ENCODE peak calls at places on chromosome 1, in four cellular contexts. H is GM12878, U is WTC11, N is SK-N-SH. I is an unnamed sample.

GRCh38 chr1:45146833-45147232 is 59.6 kb downstream of the ZSWIM5 start:
- DNase-seq in H (no peak), U (no peak), N (no peak), I (no peak)

GRCh38 chr1:70048336-70048735 is 157.0 kb downstream of the LRRC40 start:
- DNase-seq in H (no peak), U (no peak), N (no peak), I (no peak)

GRCh38 chr1:248825136-248825535 is 579 bp downstream of the SH3BP5L start:
- DNase-seq in N (no peak), U (no peak), H (no peak), I (peak; percentile 37)

GRCh38 chr1:198465201-198466144 is 75.0 kb downstream of the ATP6V1G3 start:
- DNase-seq in H (no peak), U (no peak), N (peak; percentile 20), I (peak; percentile 54)

GRCh38 chr1:54804471-54805132 is 3.5 kb upstream of the TTC22 start:
- DNase-seq in H (no peak), N (no peak), U (no peak), I (no peak)

GRCh38 chr1:57443004-57443403 is 19.1 kb upstream of the DAB1 start:
- DNase-seq in N (no peak), H (no peak), U (no peak), I (no peak)

GRCh38 chr1:89834078-89834704 is 13.4 kb downstream of the LRRC8D start:
- DNase-seq in U (no peak), H (no peak), N (no peak), I (no peak)

GRCh38 chr1:244435562-244436205 is 16.0 kb downstream of the ADSS2 start:
- DNase-seq in N (no peak), U (no peak), H (no peak), I (no peak)

GRCh38 chr1:214524824-214525223 is 26.6 kb downstream of the PTPN14 start:
- DNase-seq in U (no peak), N (no peak), H (no peak), I (no peak)

GRCh38 chr1:3384407-3384806 is 70.1 kb upstream of the ARHGEF16 start:
- DNase-seq in H (no peak), U (no peak), N (no peak), I (no peak)

GRCh38 chr1:163866539-163866938 is 544.8 kb downstream of the NUF2 start:
- DNase-seq in N (no peak), U (no peak), H (no peak), I (no peak)

GRCh38 chr1:160549665-160550006 is 26.6 kb upstream of the SLAMF6 start:
- DNase-seq in H (no peak), U (no peak), N (no peak), I (no peak)

GRCh38 chr1:168482106-168482505 is 61.7 kb downstream of the XCL2 start:
- DNase-seq in U (peak; percentile 12), H (no peak), N (no peak), I (no peak)

GRCh38 chr1:23978825-23979224 is 1.3 kb downstream of the SRSF10 start:
- DNase-seq in U (no peak), H (no peak), N (no peak), I (no peak)

GRCh38 chr1:23393706-23394105 is 24.1 kb upstream of the ZNF436 start:
- DNase-seq in N (no peak), U (no peak), H (no peak), I (no peak)

GRCh38 chr1:87042127-87042811 is 127.8 kb downstream of the HS2ST1 start:
- DNase-seq in H (no peak), U (no peak), N (no peak), I (no peak)

GRCh38 chr1:197013234-197013633 is 35.9 kb downstream of the CFHR5 start:
- DNase-seq in H (no peak), N (no peak), U (no peak), I (no peak)

GRCh38 chr1:197016751-197017150 is 39.4 kb downstream of the CFHR5 start:
- DNase-seq in U (no peak), N (no peak), H (no peak), I (no peak)

GRCh38 chr1:197021716-197022115 is 44.4 kb downstream of the CFHR5 start:
- DNase-seq in U (no peak), H (no peak), N (no peak), I (no peak)

GRCh38 chr1:197017558-197018146 is 40.3 kb downstream of the CFHR5 start:
- DNase-seq in H (no peak), N (peak; percentile 37), U (no peak), I (no peak)
- TF ChIP-seq USF1 in H (no peak), N (no peak), U (no peak), I (peak; percentile 33)

DNA sequence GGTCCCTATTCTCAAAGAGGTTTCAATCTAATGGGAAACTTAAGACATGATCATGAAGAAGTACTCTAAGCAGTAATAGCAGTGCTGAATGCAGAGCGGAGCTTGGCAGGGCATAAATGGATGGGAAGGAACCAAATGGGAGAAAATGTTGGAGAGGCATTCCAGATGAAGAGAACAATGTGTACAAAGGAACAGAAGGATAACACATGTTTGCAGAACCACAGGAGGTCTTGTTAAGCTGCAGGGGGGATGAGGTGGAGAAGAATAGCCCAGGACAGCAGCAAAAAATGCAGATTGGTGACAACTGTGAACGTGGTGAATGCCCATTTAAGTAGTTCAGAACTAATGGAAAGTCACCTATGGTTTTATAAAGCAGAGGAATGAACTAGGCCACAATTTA is 99.1 kb downstream of the ASTN1 start:
- DNase-seq in U (no peak), H (no peak), N (no peak), I (no peak)
- TF ChIP-seq USF1 in U (no peak), H (no peak), N (no peak), I (no peak)

DNA sequence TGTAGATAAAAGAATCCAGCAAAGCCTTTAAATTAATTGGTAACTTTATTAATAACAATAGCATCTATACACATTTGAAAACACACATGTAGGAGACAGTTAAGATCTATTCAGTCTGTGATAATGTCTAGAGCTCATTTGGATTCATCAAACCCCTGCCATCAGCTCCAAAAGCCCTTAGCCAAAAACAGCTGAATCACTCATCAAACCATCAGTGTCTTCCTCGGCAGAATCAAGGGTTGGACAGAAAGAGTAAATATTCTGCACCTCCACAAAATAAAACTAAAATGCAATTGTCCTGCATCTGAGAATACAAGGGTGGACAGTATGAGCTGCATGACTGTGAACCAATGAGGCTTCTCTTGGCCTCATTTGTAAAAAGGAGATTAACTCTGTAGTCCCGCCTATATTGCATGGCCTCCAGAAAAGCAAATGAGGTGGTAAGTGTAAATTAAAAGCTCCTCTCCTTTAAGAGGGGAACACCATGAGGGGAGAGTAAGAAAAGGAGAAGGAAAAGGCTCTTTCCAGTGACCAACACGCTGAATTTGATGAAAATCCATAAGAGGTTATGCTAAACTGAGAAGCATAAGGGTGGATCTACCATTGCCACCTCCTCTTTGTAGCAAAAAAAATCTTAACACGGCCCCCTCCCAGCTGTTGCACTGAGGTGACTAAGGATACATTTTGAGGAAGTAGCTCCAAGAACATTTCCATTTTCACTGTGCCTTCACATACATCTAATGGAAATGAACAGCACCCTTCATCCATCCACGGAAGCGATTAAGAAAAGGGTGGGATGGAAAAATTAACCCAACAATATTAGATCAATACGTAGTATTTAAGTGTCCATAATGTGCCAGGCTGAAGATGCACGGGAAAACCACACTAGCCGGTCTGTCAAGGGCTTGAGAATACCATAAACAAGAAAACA is 14.7 kb upstream of the BOLA1 start:
- DNase-seq in N (no peak), H (peak; percentile 48), U (no peak), I (peak; percentile 36)
- TF ChIP-seq USF1 in N (no peak), H (no peak), U (no peak), I (no peak)

GRCh38 chr1:201845331-201846083 is 16.6 kb downstream of the IPO9 start:
- DNase-seq in U (no peak), H (no peak), N (no peak), I (no peak)
- TF ChIP-seq USF1 in U (no peak), H (no peak), N (no peak), I (no peak)

GRCh38 chr1:95780836-95781235 is 546.8 kb downstream of the RWDD3 start:
- DNase-seq in H (no peak), U (no peak), N (no peak), I (no peak)

GRCh38 chr1:95778217-95778616 is 544.2 kb downstream of the RWDD3 start:
- DNase-seq in U (no peak), N (no peak), H (no peak), I (no peak)
- TF ChIP-seq USF1 in U (no peak), N (no peak), H (no peak), I (no peak)

I was measured in K562.